ENCODE peak calls at places on chromosomes 1 and 21, in eight cellular contexts. U is body of pancreas; Y is right cardiac atrium; M is WERI-Rb-1; K is RWPE1; X is tibial artery; V is upper lobe of right lung; D is CD4-positive, alpha-beta memory T cell. Q is an unnamed sample.

GRCh38 chr1:160667896-160668295 is 21.1 kb upstream of the SLAMF1 start:
- DNase-seq in U (no peak), Y (no peak), M (no peak), K (no peak), X (no peak), V (no peak), D (no peak), Q (no peak)

GRCh38 chr1:227781314-227781930 is 34.1 kb upstream of the PRSS38 start:
- DNase-seq in U (no peak), Y (no peak), M (no peak), K (no peak), X (peak; percentile 10), V (no peak), D (no peak), Q (no peak)

GRCh38 chr1:26730695-26731094 is 34.9 kb downstream of the ARID1A start:
- DNase-seq in U (no peak), Y (no peak), M (no peak), K (no peak), X (no peak), V (no peak), D (no peak), Q (no peak)

GRCh38 chr1:109786531-109787021 is 22.9 kb upstream of the EPS8L3 start:
- DNase-seq in U (no peak), Y (no peak), M (no peak), K (peak; percentile 55), X (peak; percentile 16), V (peak; percentile 69), D (no peak), Q (no peak)

GRCh38 chr1:173823776-173824314 is 628 bp upstream of the DARS2 start:
- DNase-seq in U (no peak), Y (no peak), M (no peak), K (no peak), X (no peak), V (no peak), D (no peak), Q (no peak)

GRCh38 chr1:66370462-66370907 is 163.5 kb upstream of the SGIP1 start:
- DNase-seq in U (no peak), Y (no peak), M (no peak), K (no peak), X (no peak), V (no peak), D (no peak), Q (no peak)

GRCh38 chr1:204074274-204075115 is 1.6 kb downstream of the SOX13 start:
- DNase-seq in U (peak; percentile 65), Y (peak; percentile 85), M (peak; percentile 77), K (peak; percentile 85), X (peak; percentile 61), V (peak; percentile 81), D (no peak), Q (peak; percentile 49)

GRCh38 chr1:154496381-154496780 is 5.6 kb upstream of the TDRD10 start:
- DNase-seq in U (no peak), Y (no peak), M (no peak), K (no peak), X (no peak), V (no peak), D (no peak), Q (no peak)

GRCh38 chr1:209586341-209586740 is 2.8 kb downstream of the CAMK1G start:
- DNase-seq in U (no peak), Y (no peak), M (no peak), K (no peak), X (no peak), V (no peak), D (no peak), Q (no peak)

GRCh38 chr1:214547747-214548146 is 3.7 kb downstream of the PTPN14 start:
- DNase-seq in U (no peak), Y (no peak), M (no peak), K (no peak), X (no peak), V (no peak), D (no peak), Q (no peak)

GRCh38 chr1:111973150-111973549 is 16.3 kb downstream of the KCND3 start:
- DNase-seq in U (no peak), Y (no peak), M (no peak), K (no peak), X (no peak), V (no peak), D (no peak), Q (no peak)

GRCh38 chr1:21022279-21023040 is 154.2 kb downstream of the EIF4G3 start:
- DNase-seq in U (peak; percentile 61), Y (no peak), M (no peak), K (peak; percentile 82), X (peak; percentile 62), V (no peak), D (peak; percentile 33), Q (no peak)

GRCh38 chr1:99305626-99306025 is 41.3 kb downstream of the PLPPR4 start:
- DNase-seq in U (no peak), Y (no peak), M (no peak), K (no peak), X (no peak), V (no peak), D (no peak), Q (no peak)

DNA sequence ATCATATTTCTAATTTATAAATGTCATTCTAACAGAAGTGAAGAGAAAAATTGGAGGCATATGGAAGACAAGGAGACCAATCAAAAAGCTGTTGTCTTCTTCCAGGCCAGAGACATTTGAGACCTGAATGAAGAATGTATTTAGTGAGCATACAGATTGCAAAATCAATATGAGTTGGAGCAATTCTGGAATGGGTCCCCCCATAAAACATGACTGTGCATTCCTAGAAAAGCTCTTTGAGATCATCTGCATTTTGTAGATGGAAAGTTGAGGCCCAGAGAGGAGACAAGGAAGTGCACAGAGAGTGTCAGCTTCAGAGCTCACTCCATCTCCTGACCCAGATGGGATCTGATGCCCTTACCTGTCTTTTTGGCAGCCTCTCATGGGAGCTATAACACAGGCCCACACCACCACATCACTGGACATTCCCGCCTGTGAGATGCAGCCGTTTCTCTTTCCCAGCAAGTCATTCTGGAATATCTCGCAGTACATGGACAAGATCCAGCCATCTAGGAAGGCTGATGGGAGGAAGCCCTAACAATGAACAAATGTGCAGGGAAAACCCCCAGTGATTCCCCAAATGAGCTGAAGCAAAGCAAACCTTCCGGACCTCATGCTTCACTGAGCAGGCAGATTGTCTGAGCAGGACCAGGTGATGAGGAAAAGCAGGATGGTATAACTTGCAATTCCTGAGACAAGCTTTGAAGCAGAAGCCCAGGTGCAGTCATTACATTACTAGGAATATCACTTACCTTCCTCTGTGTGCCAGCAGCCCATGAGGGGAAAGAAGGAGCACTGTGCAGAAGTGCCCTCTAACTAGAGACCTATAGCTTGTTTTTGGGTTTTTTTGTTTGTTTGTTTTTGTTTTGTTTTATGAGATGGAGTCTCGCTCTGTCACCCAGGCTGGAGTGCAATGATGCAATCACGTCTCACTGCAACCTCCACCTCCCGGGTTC is 445.6 kb downstream of the PLPP3 start:
- DNase-seq in U (no peak), Y (no peak), M (no peak), K (no peak), X (no peak), V (no peak), D (no peak), Q (no peak)
- H3K27ac ChIP-seq in U (no peak overlapping the region), Y (no peak overlapping the region), M (no peak overlapping the region), K (no peak overlapping the region), X (no peak overlapping the region), V (no peak overlapping the region), D (no peak overlapping the region), Q (no peak overlapping the region)

DNA sequence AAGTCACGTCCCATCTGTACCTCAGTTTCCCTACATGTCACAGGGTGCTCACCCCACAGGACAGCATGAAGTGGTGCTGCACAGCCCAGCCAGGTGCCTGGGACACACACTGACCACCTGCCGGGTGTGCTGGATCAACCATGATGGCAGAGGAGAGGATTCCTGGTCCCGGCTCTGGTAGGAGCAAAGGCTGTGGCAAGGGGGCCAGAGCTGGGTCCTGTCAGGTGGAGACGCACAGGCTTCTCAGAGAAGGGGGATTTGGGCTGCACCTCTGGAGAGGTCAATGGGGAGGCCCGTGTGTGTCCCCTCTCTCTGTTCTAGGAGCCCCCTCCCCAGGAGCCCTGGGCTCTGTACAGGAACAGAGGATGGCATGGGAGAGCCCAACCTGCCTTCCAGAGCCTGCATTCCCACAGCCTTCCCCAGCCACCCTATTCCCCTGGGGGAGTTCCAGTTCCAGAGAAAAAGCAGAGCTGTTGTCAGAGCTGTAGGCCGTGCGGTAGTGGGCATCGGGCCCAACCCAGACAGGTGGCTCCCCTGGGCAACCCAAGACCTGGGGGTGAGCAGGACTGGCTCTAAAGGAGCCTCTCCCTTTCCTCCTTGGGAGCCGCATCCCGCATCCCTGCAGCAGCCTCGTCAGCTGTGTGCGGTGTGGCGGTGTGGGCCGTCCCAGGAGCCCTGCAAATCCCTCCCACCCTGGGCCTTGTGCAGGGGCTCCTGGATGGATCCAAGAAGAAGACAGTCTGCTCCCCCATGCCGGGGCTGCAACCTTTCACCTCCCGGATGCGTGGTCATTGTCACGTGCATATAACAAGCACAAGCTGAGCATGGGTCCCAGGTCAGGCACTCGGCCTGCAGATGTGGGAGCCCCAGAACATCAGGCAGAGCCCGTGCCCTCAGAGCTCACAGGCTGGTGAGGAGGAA is 2.9 kb upstream of the TFF3 start:
- DNase-seq in U (no peak), Y (no peak), M (no peak), K (no peak), X (no peak), V (no peak), D (no peak), Q (no peak)
- H3K27ac ChIP-seq in U (no peak overlapping the region), Y (no peak overlapping the region), M (no peak overlapping the region), K (no peak overlapping the region), X (no peak overlapping the region), V (no peak overlapping the region), D (no peak overlapping the region), Q (no peak overlapping the region)

DNA sequence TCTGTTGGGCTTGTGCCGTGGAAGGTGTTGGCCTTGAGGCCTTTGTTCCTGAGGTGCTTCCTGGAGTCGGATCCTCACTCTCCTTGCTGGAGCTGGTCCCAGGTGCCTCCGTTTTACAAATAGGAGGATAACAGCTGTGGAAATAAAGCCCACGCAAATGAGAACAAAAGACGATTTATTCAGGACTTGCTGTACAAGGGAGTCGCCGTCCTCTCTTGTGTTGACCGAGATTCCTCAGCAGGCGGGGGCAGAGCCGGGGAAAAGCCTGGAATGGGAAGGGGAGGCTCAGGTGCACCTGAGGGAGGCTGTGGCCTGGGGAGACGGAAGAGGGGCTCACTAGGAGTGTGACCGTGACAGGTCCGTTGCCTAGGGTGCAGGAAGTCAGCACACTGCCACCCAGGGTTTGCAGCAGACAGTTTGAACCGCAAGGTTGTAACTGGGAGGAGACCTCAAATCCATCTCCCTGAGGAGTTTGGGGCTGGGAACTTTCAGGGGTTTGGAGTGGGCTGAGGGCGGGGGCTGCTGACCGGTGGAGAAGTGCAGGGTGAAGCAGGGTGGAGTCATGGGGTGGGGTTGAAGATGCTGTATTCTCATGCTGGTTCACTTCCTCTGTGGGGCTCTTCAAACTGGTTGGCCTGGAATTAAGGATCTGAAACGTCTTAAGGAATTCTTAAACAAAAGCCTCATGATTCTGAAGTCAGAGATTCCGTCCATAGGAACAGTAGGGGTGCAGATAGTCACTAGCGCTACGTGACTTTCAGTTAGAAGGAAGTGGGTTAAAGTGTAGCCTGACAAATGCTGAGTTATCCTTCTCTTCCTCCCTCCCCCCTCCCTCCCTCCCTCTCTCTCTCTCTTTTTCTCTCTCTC is 2.6 kb upstream of the CSTB start:
- DNase-seq in U (no peak), Y (no peak), M (no peak), K (no peak), X (no peak), V (no peak), D (no peak), Q (no peak)
- H3K27ac ChIP-seq in U (no peak overlapping the region), Y (no peak overlapping the region), M (no peak overlapping the region), K (peak overlapping the region; percentile 45), X (no peak overlapping the region), V (peak overlapping the region; percentile 36), D (no peak overlapping the region), Q (no peak overlapping the region)

DNA sequence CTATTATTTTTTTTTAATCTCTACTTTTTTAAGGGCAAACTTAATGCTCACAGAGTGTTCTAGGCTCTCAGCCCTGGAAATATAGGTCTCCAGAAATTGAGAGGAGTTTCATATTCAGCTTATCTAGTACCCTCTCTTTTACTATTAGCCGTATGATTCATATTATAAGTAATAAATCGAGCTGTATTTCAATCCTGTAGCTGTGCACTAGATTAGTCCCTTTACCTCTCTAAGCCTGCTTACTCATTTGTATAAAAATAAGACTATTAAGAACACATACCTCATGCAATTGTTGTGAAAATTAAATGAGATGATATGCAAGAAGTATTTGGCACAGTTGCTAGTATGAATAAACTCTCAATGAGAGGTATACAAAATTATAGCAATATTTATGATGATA is 128.2 kb upstream of the HOOK1 start:
- DNase-seq in U (no peak), Y (no peak), M (no peak), K (no peak), X (no peak), V (no peak), D (no peak), Q (no peak)
- H3K27ac ChIP-seq in U (no peak overlapping the region), Y (no peak overlapping the region), M (no peak overlapping the region), K (no peak overlapping the region), X (no peak overlapping the region), V (no peak overlapping the region), D (no peak overlapping the region), Q (no peak overlapping the region)

Q was measured in caudate nucleus.